ENCODE peak calls at places on chromosomes 7 and 10, in six cellular contexts. A is H1, Z is right cardiac atrium, S is mucosa of descending colon, K is heart left ventricle, M is stomach. B is an unnamed sample. For H3K4me1, the result is how much of the 10 kb centered on the place peaks cover.

GRCh38 chr10:10545771-10546170 is 471.9 kb upstream of the CELF2 start:
- DNase-seq in A (no peak), Z (no peak), S (no peak), K (no peak), M (no peak), B (no peak)

GRCh38 chr10:58851606-58852005 is 324.8 kb upstream of the PHYHIPL start:
- DNase-seq in A (no peak), Z (no peak), S (no peak), K (no peak), M (no peak), B (no peak)

GRCh38 chr7:53500076-53500475 is 464.6 kb downstream of the POM121L12 start:
- DNase-seq in A (no peak), Z (no peak), S (no peak), K (no peak), M (no peak), B (no peak)

GRCh38 chr10:86657011-86657395 is 2.7 kb downstream of the OPN4 start:
- DNase-seq in A (no peak), Z (no peak), S (no peak), K (peak), M (no peak), B (no peak)

GRCh38 chr10:128274938-128275337 is 148.7 kb upstream of the MKI67 start:
- DNase-seq in A (no peak), Z (peak), S (no peak), K (no peak), M (no peak), B (no peak)

GRCh38 chr7:2638224-2638991 is 6.6 kb downstream of the TTYH3 start:
- DNase-seq in A (no peak), Z (peak), S (no peak), K (peak), M (no peak), B (no peak)

GRCh38 chr10:72564596-72564995 is 61.3 kb downstream of the MICU1 start:
- DNase-seq in A (no peak), Z (no peak), S (no peak), K (no peak), M (no peak), B (no peak)

GRCh38 chr7:55185941-55186609 is 167.3 kb downstream of the EGFR start:
- DNase-seq in A (peak), Z (no peak), S (no peak), K (no peak), M (no peak), B (peak)

GRCh38 chr10:114441107-114441506 is 36.8 kb upstream of the AFAP1L2 start:
- DNase-seq in A (no peak), Z (no peak), S (no peak), K (no peak), M (no peak), B (no peak)

GRCh38 chr10:37520488-37520887 is 336.9 kb downstream of the ZNF248 start:
- DNase-seq in A (no peak), Z (no peak), S (no peak), K (no peak), M (no peak), B (no peak)

GRCh38 chr10:102643346-102644065 is 773 bp upstream of the TRIM8 start:
- DNase-seq in A (peak), Z (peak), S (peak), K (peak), M (peak), B (peak)

GRCh38 chr10:103473261-103473671 is 5.8 kb downstream of the CALHM3 start:
- DNase-seq in A (no peak), Z (peak), S (no peak), K (no peak), M (no peak), B (no peak)

GRCh38 chr7:75629042-75629441 is 109.7 kb downstream of the HIP1 start:
- DNase-seq in A (no peak), Z (no peak), S (no peak), K (no peak), M (no peak), B (no peak)
- H3K4me1 ChIP-seq in A (under half), Z (under half), S (under half), K (under half), M (under half), B (under half)

GRCh38 chr7:128793184-128793552 is 1.4 kb downstream of the CCDC136 start:
- DNase-seq in A (no peak), Z (no peak), S (no peak), K (no peak), M (no peak), B (no peak)
- H3K4me3 ChIP-seq in A (no peak), Z (no peak), S (no peak), K (no peak), M (no peak), B (no peak)

GRCh38 chr10:30861976-30862375 is 169.7 kb downstream of the ZNF438 start:
- DNase-seq in A (no peak), Z (no peak), S (no peak), K (no peak), M (no peak), B (no peak)
- H3K4me1 ChIP-seq in A (under half), Z (under half), S (under half), K (under half), M (under half), B (under half)

GRCh38 chr10:17817790-17818189 is 8.6 kb downstream of the MRC1 start:
- DNase-seq in A (no peak), Z (no peak), S (no peak), K (no peak), M (no peak), B (no peak)

GRCh38 chr10:17814981-17815380 is 5.8 kb downstream of the MRC1 start:
- DNase-seq in A (no peak), Z (no peak), S (no peak), K (no peak), M (no peak), B (no peak)

GRCh38 chr10:17819836-17820235 is 10.7 kb downstream of the MRC1 start:
- DNase-seq in A (no peak), Z (no peak), S (no peak), K (no peak), M (no peak), B (no peak)

GRCh38 chr10:17816208-17816607 is 7.1 kb downstream of the MRC1 start:
- DNase-seq in A (no peak), Z (no peak), S (no peak), K (no peak), M (no peak), B (no peak)

DNA sequence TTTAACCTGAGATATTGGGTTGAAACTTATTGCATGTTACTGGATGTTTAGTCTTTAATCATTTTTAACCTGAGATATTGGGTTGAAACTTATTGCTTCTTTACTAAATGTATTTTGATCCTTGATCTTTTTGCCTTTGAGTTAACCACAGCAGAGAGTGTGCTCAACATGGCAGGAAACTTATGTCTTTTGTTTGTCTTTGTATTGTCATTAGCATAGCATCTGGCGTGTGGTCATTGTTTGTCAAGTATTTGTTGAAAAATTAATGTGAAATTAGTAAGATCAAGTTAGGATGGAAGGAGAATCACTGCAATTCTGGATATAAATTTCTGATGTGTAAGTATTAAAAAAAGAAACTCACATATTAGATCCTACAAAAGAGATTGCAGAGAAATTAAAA is 8.2 kb downstream of the MRC1 start:
- DNase-seq in A (no peak), Z (no peak), S (no peak), K (no peak), M (no peak), B (no peak)
- H3K4me3 ChIP-seq in A (no peak), Z (no peak), S (no peak), K (no peak), M (no peak), B (no peak)

DNA sequence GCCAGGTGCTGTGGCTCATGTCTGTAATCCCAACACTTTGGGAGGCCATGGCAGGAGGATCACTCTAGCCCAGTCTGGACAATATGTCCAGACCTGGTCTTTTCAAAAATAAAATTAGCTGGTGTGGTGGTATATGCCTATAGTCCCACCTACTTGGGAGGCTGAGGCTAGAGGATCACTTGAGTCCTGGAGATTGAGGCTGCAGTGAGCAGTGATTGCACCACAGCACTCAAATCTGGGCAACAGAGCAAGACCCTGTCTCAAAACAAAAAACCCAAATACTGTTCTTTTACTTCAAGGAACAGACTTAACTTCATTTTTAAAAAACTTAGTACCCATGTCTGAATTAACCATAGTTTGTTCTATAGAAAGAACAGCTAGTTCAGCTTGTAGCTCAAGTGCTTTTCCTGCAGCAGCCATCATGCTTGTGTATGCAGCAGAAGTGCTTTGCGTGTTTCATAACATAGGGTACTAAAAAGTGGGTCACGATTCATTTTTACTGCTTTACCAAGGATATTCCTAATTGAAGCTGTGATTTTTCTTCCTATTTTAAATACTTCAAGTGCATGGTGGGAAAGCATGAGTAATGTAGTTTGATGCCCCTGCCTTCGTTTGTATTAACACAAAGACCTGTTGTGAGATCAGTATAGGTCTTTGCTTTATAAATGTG is 5.9 kb downstream of the EIF4H start:
- DNase-seq in A (no peak), Z (no peak), S (no peak), K (no peak), M (no peak), B (no peak)
- H3K4me1 ChIP-seq in A (under half), Z (under half), S (half or more), K (half or more), M (half or more), B (under half)

B was measured in small intestine.